ENCODE peak calls at places on chromosomes 2 and 18, in four cellular contexts. J is G401, N is ureter, C is glutamatergic neuron. X is an unnamed sample.

GRCh38 chr2:8558096-8558495 is 123.8 kb upstream of the ID2 start:
- DNase-seq in J (no peak), N (no peak), C (no peak), X (no peak)

GRCh38 chr2:240846881-240847601 is 21.6 kb upstream of the AGXT start:
- DNase-seq in J (peak; percentile 57), N (no peak), C (no peak), X (no peak)

GRCh38 chr18:47595816-47596501 is 334.5 kb downstream of the SMAD2 start:
- DNase-seq in J (peak; percentile 3), N (no peak), C (peak; percentile 46), X (no peak)

GRCh38 chr2:186755066-186755465 is 61.2 kb downstream of the FAM171B start:
- DNase-seq in J (peak; percentile 50), N (no peak), C (no peak), X (no peak)

GRCh38 chr18:54205951-54206350 is 18.5 kb downstream of the MBD2 start:
- DNase-seq in J (no peak), N (no peak), C (no peak), X (no peak)

GRCh38 chr2:68632026-68632425 is 11.4 kb upstream of the PROKR1 start:
- DNase-seq in J (peak; percentile 10), N (no peak), C (no peak), X (no peak)

GRCh38 chr18:34789768-34790344 is 79.8 kb downstream of the DTNA start:
- DNase-seq in J (no peak), N (no peak), C (no peak), X (no peak)

GRCh38 chr2:209469481-209469880 is 45.6 kb downstream of the MAP2 start:
- DNase-seq in J (no peak), N (no peak), C (no peak), X (no peak)

GRCh38 chr18:60232541-60232940 is 140.0 kb downstream of the MC4R start:
- DNase-seq in J (no peak), N (no peak), C (no peak), X (peak; percentile 16)

GRCh38 chr2:31397099-31397498 is 17.4 kb downstream of the XDH start:
- DNase-seq in J (peak; percentile 94), N (no peak), C (no peak), X (no peak)

GRCh38 chr2:236960516-236960915 is 125.2 kb upstream of the COPS8 start:
- DNase-seq in J (no peak), N (no peak), C (no peak), X (no peak)

GRCh38 chr18:63613420-63613819 is 26.3 kb downstream of the SERPINB13 start:
- DNase-seq in J (no peak), N (no peak), C (no peak), X (no peak)

X was measured in Caki2.